ENCODE peak calls at places on chromosomes 6 and 20, in nine cellular contexts. S, N, T, V, B, G, H, X and Y are unnamed samples.

GRCh38 chr20:41734506-41734945 is 116.3 kb upstream of the CHD6 start:
- DNase-seq in N (peak), X (no peak), S (peak), T (no peak), G (peak), B (peak), V (peak), H (peak), Y (no peak)

GRCh38 chr6:33700391-33701050 is 11.0 kb downstream of the UQCC2 start:
- DNase-seq in N (peak), V (peak), B (peak), H (peak), X (peak), S (peak), G (peak), T (peak), Y (peak)

GRCh38 chr20:62875419-62876355 is 14.1 kb upstream of the TCFL5 start:
- DNase-seq in N (peak), B (peak), S (peak), X (no peak), T (no peak), V (no peak), G (peak), H (peak), Y (peak)

GRCh38 chr20:51121272-51121671 is 98.4 kb upstream of the KCNG1 start:
- DNase-seq in T (no peak), H (peak), B (no peak), V (no peak), S (no peak), X (no peak), N (no peak), G (no peak), Y (no peak)

GRCh38 chr20:46333136-46333991 is 25.1 kb upstream of the CDH22 start:
- DNase-seq in S (no peak), H (no peak), V (no peak), N (no peak), G (no peak), T (no peak), X (no peak), B (no peak), Y (no peak)

GRCh38 chr6:16198061-16198705 is 40.2 kb upstream of the GMPR start:
- DNase-seq in G (no peak), H (no peak), X (no peak), S (no peak), B (no peak), V (no peak), N (no peak), T (no peak), Y (no peak)

GRCh38 chr6:44699851-44700250 is 312.3 kb downstream of the CDC5L start:
- DNase-seq in H (no peak), T (no peak), B (no peak), S (no peak), X (no peak), N (no peak), V (no peak), G (no peak), Y (no peak)

GRCh38 chr6:158405933-158406332 is 93.7 kb downstream of the TULP4 start:
- DNase-seq in G (no peak), H (no peak), T (no peak), S (no peak), V (no peak), B (no peak), X (no peak), N (no peak), Y (no peak)

GRCh38 chr6:169664227-169664626 is 37.6 kb downstream of the WDR27 start:
- DNase-seq in X (no peak), V (no peak), T (no peak), H (no peak), G (no peak), S (no peak), N (no peak), B (no peak), Y (no peak)

GRCh38 chr6:10518461-10519216 is 2.5 kb upstream of the GCNT2 start:
- DNase-seq in T (no peak), X (no peak), H (no peak), B (no peak), S (peak), V (peak), G (peak), N (peak), Y (no peak)